ENCODE peak calls at places on chromosomes 6 and 20, in four cellular contexts. C is left ventricle myocardium inferior, T is small intestine, U is tibial nerve. Y is an unnamed sample. For H3K4me1, the result is how much of the 10 kb centered on the place peaks cover.

GRCh38 chr6:122839477-122839876 is 50.4 kb downstream of the SMPDL3A start:
- DNase-seq in C (no peak), T (peak), U (peak), Y (no peak)

GRCh38 chr20:5074050-5074674 is 45.6 kb downstream of the PCNA start:
- DNase-seq in C (no peak), T (no peak), U (no peak), Y (no peak)

GRCh38 chr20:8267009-8267408 is 134.9 kb downstream of the PLCB1 start:
- DNase-seq in C (no peak), T (no peak), U (no peak), Y (no peak)

GRCh38 chr6:103819509-103819908 is 1040.2 kb downstream of the HACE1 start:
- DNase-seq in C (no peak), T (no peak), U (no peak), Y (no peak)

GRCh38 chr20:36017034-36017951 is 48.9 kb downstream of the CNBD2 start:
- DNase-seq in C (no peak), T (no peak), U (no peak), Y (no peak)

GRCh38 chr6:21064716-21065340 is 528.7 kb upstream of the SOX4 start:
- DNase-seq in C (no peak), T (no peak), U (no peak), Y (no peak)

GRCh38 chr6:28802417-28803336 is 121.1 kb downstream of the TRIM27 start:
- DNase-seq in C (no peak), T (no peak), U (no peak), Y (no peak)

GRCh38 chr20:11753155-11753554 is 164.5 kb upstream of the BTBD3 start:
- DNase-seq in C (no peak), T (no peak), U (no peak), Y (no peak)

GRCh38 chr6:4129446-4129845 is 5.9 kb downstream of the ECI2 start:
- DNase-seq in C (no peak), T (no peak), U (no peak), Y (no peak)

GRCh38 chr20:38167851-38168760 is 3.0 kb upstream of the TGM2 start:
- DNase-seq in C (peak), T (no peak), U (no peak), Y (peak)

GRCh38 chr6:165636415-165637048 is 26.5 kb downstream of the PDE10A start:
- DNase-seq in C (no peak), T (no peak), U (no peak), Y (no peak)

GRCh38 chr6:143569035-143569434 is 57.5 kb upstream of the FUCA2 start:
- DNase-seq in C (no peak), T (no peak), U (no peak), Y (no peak)

GRCh38 chr20:37276494-37277252 is 12.8 kb upstream of the MANBAL start:
- DNase-seq in C (peak), T (peak), U (no peak), Y (no peak)

GRCh38 chr6:47512872-47513271 is 35.3 kb downstream of the CD2AP start:
- DNase-seq in C (no peak), T (no peak), U (no peak), Y (no peak)

GRCh38 chr6:145882121-145882531 is 67.5 kb upstream of the FBXO30 start:
- DNase-seq in C (no peak), T (no peak), U (no peak), Y (no peak)

GRCh38 chr6:17602888-17603287 is 2.8 kb downstream of the FAM8A1 start:
- DNase-seq in C (no peak), T (peak), U (no peak), Y (no peak)

GRCh38 chr6:137363805-137364138 is 130.4 kb downstream of the OLIG3 start:
- DNase-seq in C (no peak), T (no peak), U (no peak), Y (no peak)

GRCh38 chr6:1118287-1118647 is 193.6 kb upstream of the FOXQ1 start:
- DNase-seq in C (no peak), T (no peak), U (no peak), Y (no peak)

GRCh38 chr20:7094438-7094997 is 327.0 kb downstream of the BMP2 start:
- DNase-seq in C (no peak), T (peak), U (no peak), Y (no peak)

GRCh38 chr6:17057322-17057721 is 44.5 kb upstream of the STMND1 start:
- DNase-seq in C (no peak), T (no peak), U (no peak), Y (no peak)

GRCh38 chr20:53408728-53409157 is 184.9 kb downstream of the ZNF217 start:
- DNase-seq in C (no peak), T (no peak), U (no peak), Y (no peak)

GRCh38 chr20:41573955-41574354 is 44.2 kb downstream of the CHD6 start:
- DNase-seq in C (no peak), T (no peak), U (no peak), Y (no peak)

GRCh38 chr6:157859775-157860504 is 36.9 kb downstream of the SNX9 start:
- DNase-seq in C (no peak), T (no peak), U (no peak), Y (no peak)

GRCh38 chr6:48249071-48249470 is 138.1 kb upstream of the PTCHD4 start:
- DNase-seq in C (no peak), T (no peak), U (no peak), Y (no peak)

GRCh38 chr20:25081065-25081729 is 744 bp downstream of the VSX1 start:
- DNase-seq in C (no peak), T (no peak), U (no peak), Y (peak)

GRCh38 chr6:158043008-158043407 is 61.3 kb downstream of the SYNJ2 start:
- DNase-seq in C (peak), T (no peak), U (no peak), Y (peak)

GRCh38 chr6:128519931-128520435 is 416 bp downstream of the PTPRK start:
- DNase-seq in C (peak), T (peak), U (peak), Y (peak)

GRCh38 chr20:46332373-46333135 is 24.3 kb upstream of the CDH22 start:
- DNase-seq in C (no peak), T (no peak), U (no peak), Y (no peak)

GRCh38 chr20:46331612-46332361 is 23.5 kb upstream of the CDH22 start:
- DNase-seq in C (no peak), T (no peak), U (no peak), Y (no peak)

GRCh38 chr20:46328180-46328882 is 20.0 kb upstream of the CDH22 start:
- DNase-seq in C (no peak), T (no peak), U (no peak), Y (no peak)

GRCh38 chr20:46330831-46331371 is 22.6 kb upstream of the CDH22 start:
- DNase-seq in C (no peak), T (no peak), U (no peak), Y (no peak)

DNA sequence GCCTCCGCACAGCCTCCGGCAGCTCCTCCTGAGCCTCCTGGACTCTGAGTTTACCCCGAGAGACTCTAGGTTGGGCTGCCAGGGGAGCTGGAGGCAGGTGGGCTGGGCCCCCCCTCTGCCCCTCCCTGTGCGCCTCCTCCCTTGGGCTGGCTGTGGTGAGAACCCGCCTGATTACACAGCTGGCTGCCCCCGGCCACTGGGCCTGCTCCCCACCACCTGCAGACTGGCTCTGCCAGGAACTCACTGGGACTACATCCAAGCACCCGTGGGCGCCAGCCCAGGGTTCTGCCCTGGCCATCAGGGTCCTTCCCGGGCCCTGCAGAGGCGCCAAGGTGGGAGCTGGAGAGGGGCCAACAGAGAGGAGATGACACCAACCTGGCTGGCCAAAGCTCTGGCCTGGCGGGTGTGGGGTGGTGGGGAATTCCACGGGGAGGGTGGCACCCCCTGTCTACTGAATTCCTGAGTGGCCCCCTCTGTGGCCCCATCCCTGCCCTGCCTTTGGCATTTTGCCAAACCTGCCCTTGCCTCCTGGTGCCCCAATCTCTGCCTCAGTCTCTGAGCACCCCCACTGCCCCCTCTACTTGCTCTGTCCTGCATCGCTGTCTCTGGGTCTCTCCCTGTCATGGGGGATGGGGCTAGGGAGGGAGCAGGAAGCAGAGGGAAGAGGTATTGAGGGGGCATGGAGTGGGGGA is 21.9 kb upstream of the CDH22 start:
- DNase-seq in C (no peak), T (no peak), U (no peak), Y (no peak)
- H3K4me1 ChIP-seq in C (under half), T (under half), U (under half), Y (under half)

GRCh38 chr20:2101935-2102584 is 433 bp downstream of the STK35 start:
- DNase-seq in C (peak), T (peak), U (peak), Y (peak)

GRCh38 chr20:2104236-2104635 is 2.6 kb downstream of the STK35 start:
- DNase-seq in C (no peak), T (no peak), U (no peak), Y (no peak)

GRCh38 chr20:2103454-2104153 is 2.0 kb downstream of the STK35 start:
- DNase-seq in C (no peak), T (no peak), U (no peak), Y (no peak)

GRCh38 chr20:2101057-2101934 is at the start of gene STK35:
- DNase-seq in C (no peak), T (peak), U (no peak), Y (no peak)

GRCh38 chr20:2102585-2103453 is 1.2 kb downstream of the STK35 start:
- DNase-seq in C (peak), T (peak), U (peak), Y (peak)
- H3K4me1 ChIP-seq in C (half or more), T (under half), U (under half), Y (under half)

DNA sequence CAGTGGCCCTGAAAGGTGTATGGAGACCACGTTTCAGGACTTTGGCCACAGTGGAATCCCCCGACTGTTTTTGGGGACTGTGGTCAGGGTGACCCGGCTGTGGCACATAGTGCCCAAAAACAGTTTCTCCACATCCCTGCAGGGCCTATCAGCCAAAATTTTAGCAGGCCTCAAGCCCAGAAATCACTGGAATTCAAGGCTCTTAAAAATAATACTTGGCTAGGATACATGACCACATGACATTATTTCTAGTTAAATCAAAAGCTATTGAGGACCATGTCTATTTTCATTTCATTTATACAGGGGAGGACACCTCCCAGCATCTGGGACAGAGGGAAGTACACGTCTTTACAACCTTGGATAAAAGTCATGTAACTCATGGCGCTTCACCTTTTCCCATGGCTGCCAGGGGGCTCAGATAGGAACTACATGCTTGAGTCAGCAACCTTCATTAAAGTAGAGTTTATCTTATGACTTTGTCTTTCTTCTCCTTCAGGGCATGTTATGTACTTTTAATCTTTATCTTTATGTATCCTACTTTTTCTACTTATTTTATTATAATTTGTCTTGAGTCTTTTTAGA is 70.8 kb upstream of the CD93 start:
- DNase-seq in C (no peak), T (no peak), U (no peak), Y (no peak)
- H3K4me1 ChIP-seq in C (half or more), T (under half), U (under half), Y (under half)

GRCh38 chr6:97969065-97969464 is 686.0 kb upstream of the MMS22L start:
- DNase-seq in C (no peak), T (no peak), U (no peak), Y (no peak)
- H3K4me1 ChIP-seq in C (under half), T (under half), U (under half), Y (under half)

GRCh38 chr6:9517806-9518205 is 897.1 kb downstream of the TFAP2A start:
- DNase-seq in C (no peak), T (no peak), U (no peak), Y (no peak)
- H3K4me1 ChIP-seq in C (under half), T (under half), U (under half), Y (under half)

DNA sequence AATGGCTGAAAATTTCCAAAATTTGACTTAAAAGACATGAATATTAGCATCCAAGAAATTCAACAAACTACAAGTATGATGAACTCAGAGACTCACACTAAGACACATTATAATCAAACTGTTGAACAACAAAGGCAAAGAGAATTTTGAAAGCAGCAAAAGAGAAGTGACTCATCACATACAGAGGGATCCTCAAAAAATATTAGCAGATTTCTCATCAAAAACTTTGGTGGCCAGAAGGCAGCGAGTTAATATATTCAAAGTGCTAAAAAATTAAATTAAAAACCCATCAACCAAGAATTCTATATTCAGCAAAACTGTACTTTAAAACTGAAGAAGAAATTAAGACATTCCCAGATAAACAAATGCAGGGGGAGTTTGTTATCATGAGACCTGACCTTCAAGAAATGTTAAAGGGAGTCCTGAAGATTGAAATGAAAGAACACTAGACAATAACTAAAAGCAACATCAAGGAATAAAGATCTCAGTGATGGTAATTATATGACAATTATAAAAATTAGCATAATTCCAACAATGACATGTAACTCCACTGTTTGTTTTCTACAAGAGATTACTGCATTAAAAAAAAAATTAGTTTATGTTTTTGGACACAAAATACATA is 150.0 kb downstream of the RNASET2 start:
- DNase-seq in C (no peak), T (no peak), U (no peak), Y (no peak)
- H3K4me1 ChIP-seq in C (under half), T (under half), U (under half), Y (under half)

DNA sequence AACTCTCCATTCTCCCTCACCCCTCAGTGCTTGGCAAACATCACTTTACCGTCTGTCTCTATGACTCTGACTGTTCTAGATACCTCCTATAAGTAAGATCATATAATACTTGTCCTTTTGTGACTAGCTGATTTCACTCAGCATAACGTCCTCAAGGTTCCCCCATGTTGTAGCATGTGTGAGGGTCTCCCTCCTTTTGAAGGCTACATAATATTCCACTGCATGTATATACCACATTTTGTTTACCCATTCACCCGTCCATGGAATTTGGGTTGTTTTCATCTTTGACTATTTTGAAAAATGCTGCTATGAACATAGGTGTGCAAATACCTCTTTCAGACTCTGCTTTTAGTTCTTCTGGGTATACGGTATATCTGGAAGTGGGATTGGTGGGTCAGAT is 28.3 kb downstream of the CTCFL start:
- DNase-seq in C (no peak), T (no peak), U (no peak), Y (no peak)
- H3K4me1 ChIP-seq in C (under half), T (under half), U (under half), Y (under half)

DNA sequence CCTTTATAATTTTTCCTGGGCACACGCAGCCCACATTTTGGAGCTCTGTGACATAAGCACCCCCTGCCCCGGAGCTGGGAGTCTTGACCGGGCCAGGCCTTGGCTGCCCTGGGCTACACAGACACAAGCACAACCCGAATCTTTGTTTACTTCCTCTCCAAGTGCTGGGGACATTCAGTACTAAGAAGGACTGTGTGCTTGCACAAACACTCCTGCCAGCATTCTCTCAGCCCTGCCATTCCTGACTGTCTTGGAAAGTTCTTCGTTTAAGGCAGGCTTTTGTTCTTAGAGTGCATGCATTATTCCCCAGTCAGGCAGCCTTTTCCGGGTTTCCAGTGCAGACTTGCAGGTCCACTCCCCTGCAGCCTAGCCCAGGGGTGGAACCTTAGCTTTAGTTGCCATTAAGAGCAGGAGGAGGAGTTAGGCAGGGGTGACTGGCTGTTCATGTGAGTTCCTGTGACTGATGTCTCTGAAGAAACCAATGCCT is 28.6 kb downstream of the FOXO3 start:
- DNase-seq in C (peak), T (peak), U (peak), Y (peak)
- H3K4me1 ChIP-seq in C (half or more), T (under half), U (under half), Y (under half)

DNA sequence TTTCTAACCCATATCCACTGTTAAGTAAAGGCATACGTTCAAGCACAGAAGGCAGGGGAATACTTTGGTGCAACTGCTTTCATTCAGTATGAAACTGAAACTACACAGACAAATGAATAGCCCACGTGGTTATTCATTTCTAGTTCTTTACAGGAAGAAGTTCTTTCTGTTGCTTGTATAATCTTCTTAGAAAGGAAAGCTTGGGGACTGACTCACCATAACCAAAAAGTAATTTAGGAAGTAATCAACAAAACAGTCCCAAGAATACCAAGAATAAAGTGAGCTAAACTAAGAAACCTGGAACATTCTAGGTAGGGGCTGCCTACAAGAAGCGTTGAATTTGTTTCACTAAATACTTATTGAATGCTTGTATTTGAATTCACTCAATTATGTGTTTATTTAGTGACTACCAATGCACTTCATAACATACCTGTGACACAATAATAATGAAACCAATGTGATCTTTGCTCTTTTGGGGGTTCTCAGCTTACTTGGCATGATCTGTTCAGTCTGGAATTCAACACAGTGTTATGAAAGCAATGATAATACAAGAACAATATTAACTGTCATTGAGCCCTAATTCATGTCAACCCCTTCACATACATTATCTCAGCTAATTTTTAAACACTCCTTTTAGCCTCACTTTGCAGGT is 25.1 kb upstream of the KIAA0408 start:
- DNase-seq in C (no peak), T (peak), U (no peak), Y (no peak)
- H3K4me1 ChIP-seq in C (under half), T (under half), U (under half), Y (under half)

Y was measured in tibial artery.